ENCODE peak calls at places on chromosome 11, in four cellular contexts. G is Peyer's patch, Y is iris pigment epithelial cell, U is fibroblast of the aortic adventitia. B is an unnamed sample.

GRCh38 chr11:126185200-126186030 is 26.0 kb downstream of the RPUSD4 start:
- DNase-seq in G (no peak), Y (no peak), U (no peak), B (no peak)

GRCh38 chr11:67438121-67438902 is 830 bp upstream of the PTPRCAP start:
- DNase-seq in G (peak; percentile 91), U (no peak), Y (no peak), B (no peak)

GRCh38 chr11:10856689-10857603 is 907 bp downstream of the ZBED5 start:
- DNase-seq in U (peak; percentile 55), G (peak; percentile 65), Y (peak; percentile 29), B (no peak)

GRCh38 chr11:110376711-110377324 is 52.9 kb upstream of the FDX1 start:
- DNase-seq in U (peak; percentile 91), Y (peak; percentile 90), G (peak; percentile 47), B (no peak)

GRCh38 chr11:92941676-92942571 is 27.5 kb upstream of the MTNR1B start:
- DNase-seq in U (peak; percentile 61), G (no peak), Y (peak; percentile 43), B (no peak)

GRCh38 chr11:118060879-118061278 is 16.0 kb upstream of the TMPRSS4 start:
- DNase-seq in Y (no peak), U (no peak), G (no peak), B (peak; percentile 89)

GRCh38 chr11:130625907-130626306 is 177.5 kb downstream of the ADAMTS15 start:
- DNase-seq in Y (no peak), G (no peak), U (no peak), B (no peak)

GRCh38 chr11:67252831-67253239 is 13.4 kb upstream of the GRK2 start:
- DNase-seq in U (peak; percentile 33), G (peak; percentile 14), Y (peak; percentile 51), B (peak; percentile 79)

GRCh38 chr11:77140231-77140959 is 12.3 kb downstream of the MYO7A start:
- DNase-seq in Y (peak; percentile 36), G (no peak), U (peak; percentile 80), B (no peak)

GRCh38 chr11:76166314-76166713 is 40.0 kb downstream of the WNT11 start:
- DNase-seq in G (no peak), U (no peak), Y (no peak), B (no peak)

GRCh38 chr11:61273151-61274078 is 21.7 kb downstream of the VWCE start:
- DNase-seq in G (no peak), Y (no peak), U (peak; percentile 59), B (no peak)

GRCh38 chr11:64333556-64333955 is 6.4 kb upstream of the CCDC88B start:
- DNase-seq in G (no peak), Y (no peak), U (no peak), B (no peak)

GRCh38 chr11:10561043-10561818 is 7.2 kb downstream of the LYVE1 start:
- DNase-seq in G (no peak), Y (peak; percentile 31), U (no peak), B (no peak)